ENCODE peak calls at places on chromosome 1, in four cellular contexts. W is ovary, U is putamen, B is germinal center. H is an unnamed sample.

GRCh38 chr1:197671140-197671539 is 104.1 kb downstream of the DENND1B start:
- DNase-seq in W (no peak), U (no peak), B (no peak), H (peak)

GRCh38 chr1:65668368-65668767 is 124.3 kb upstream of the PDE4B start:
- DNase-seq in W (no peak), U (no peak), B (no peak), H (no peak)

GRCh38 chr1:95018602-95019369 is 54.0 kb downstream of the ALG14 start:
- DNase-seq in W (no peak), U (no peak), B (no peak), H (no peak)

GRCh38 chr1:71706030-71706671 is 576.2 kb downstream of the NEGR1 start:
- DNase-seq in W (no peak), U (no peak), B (no peak), H (no peak)

GRCh38 chr1:215226755-215227154 is 144.2 kb downstream of the KCNK2 start:
- DNase-seq in W (no peak), U (no peak), B (no peak), H (no peak)

GRCh38 chr1:202107801-202108731 is 14.7 kb upstream of the GPR37L1 start:
- DNase-seq in W (no peak), U (no peak), B (no peak), H (no peak)

GRCh38 chr1:33815061-33815460 is 48.8 kb upstream of the HMGB4 start:
- DNase-seq in W (no peak), U (no peak), B (no peak), H (no peak)

GRCh38 chr1:241012708-241013340 is 344.2 kb downstream of the RGS7 start:
- DNase-seq in W (no peak), U (no peak), B (no peak), H (no peak)

H was measured in fibroblast of gingiva.